ENCODE peak calls at places on chromosomes 12 and 14, in ten cellular contexts. One of them, this sample, is unnamed.

GRCh38 chr14:96364911-96365310 is 1.6 kb downstream of the GSKIP start:
- DNase-seq in astrocyte of the cerebellum: no peak
- DNase-seq in CD4-positive, alpha-beta T cell: no peak
- DNase-seq in progenitor cell of endocrine pancreas: no peak
- DNase-seq in endothelial cell: no peak
- DNase-seq in GM06990: no peak
- DNase-seq in colonic mucosa: no peak
- DNase-seq in uterus: no peak
- DNase-seq in AG09319: no peak
- DNase-seq in Calu3: no peak
- DNase-seq in this sample: no peak

GRCh38 chr12:2550470-2551090 is 244.2 kb upstream of the FKBP4 start:
- DNase-seq in astrocyte of the cerebellum: no peak
- DNase-seq in CD4-positive, alpha-beta T cell: no peak
- DNase-seq in progenitor cell of endocrine pancreas: no peak
- DNase-seq in endothelial cell: no peak
- DNase-seq in GM06990: no peak
- DNase-seq in colonic mucosa: no peak
- DNase-seq in uterus: no peak
- DNase-seq in AG09319: no peak
- DNase-seq in Calu3: no peak
- DNase-seq in this sample: no peak

GRCh38 chr12:132009336-132009859 is 59.7 kb downstream of the EP400 start:
- DNase-seq in astrocyte of the cerebellum: no peak
- DNase-seq in CD4-positive, alpha-beta T cell: no peak
- DNase-seq in progenitor cell of endocrine pancreas: no peak
- DNase-seq in endothelial cell: no peak
- DNase-seq in GM06990: no peak
- DNase-seq in colonic mucosa: no peak
- DNase-seq in uterus: no peak
- DNase-seq in AG09319: no peak
- DNase-seq in Calu3: no peak
- DNase-seq in this sample: no peak

GRCh38 chr12:14934511-14934910 is 3.8 kb downstream of the ERP27 start:
- DNase-seq in astrocyte of the cerebellum: no peak
- DNase-seq in CD4-positive, alpha-beta T cell: no peak
- DNase-seq in progenitor cell of endocrine pancreas: no peak
- DNase-seq in endothelial cell: no peak
- DNase-seq in GM06990: no peak
- DNase-seq in colonic mucosa: no peak
- DNase-seq in uterus: no peak
- DNase-seq in AG09319: no peak
- DNase-seq in Calu3: no peak
- DNase-seq in this sample: no peak

GRCh38 chr12:85821759-85822158 is 14.4 kb downstream of the RASSF9 start:
- DNase-seq in astrocyte of the cerebellum: no peak
- DNase-seq in CD4-positive, alpha-beta T cell: no peak
- DNase-seq in progenitor cell of endocrine pancreas: no peak
- DNase-seq in endothelial cell: no peak
- DNase-seq in GM06990: no peak
- DNase-seq in colonic mucosa: no peak
- DNase-seq in uterus: no peak
- DNase-seq in AG09319: no peak
- DNase-seq in Calu3: no peak
- DNase-seq in this sample: no peak

GRCh38 chr12:4615667-4616066 is 33.2 kb downstream of the AKAP3 start:
- DNase-seq in astrocyte of the cerebellum: no peak
- DNase-seq in CD4-positive, alpha-beta T cell: no peak
- DNase-seq in progenitor cell of endocrine pancreas: no peak
- DNase-seq in endothelial cell: no peak
- DNase-seq in GM06990: no peak
- DNase-seq in colonic mucosa: no peak
- DNase-seq in uterus: no peak
- DNase-seq in AG09319: no peak
- DNase-seq in Calu3: no peak
- DNase-seq in this sample: no peak

GRCh38 chr14:101781240-101782061 is 19.9 kb downstream of the PPP2R5C start:
- DNase-seq in astrocyte of the cerebellum: no peak
- DNase-seq in CD4-positive, alpha-beta T cell: peak; percentile 26
- DNase-seq in progenitor cell of endocrine pancreas: no peak
- DNase-seq in endothelial cell: peak; percentile 41
- DNase-seq in GM06990: no peak
- DNase-seq in colonic mucosa: no peak
- DNase-seq in uterus: no peak
- DNase-seq in AG09319: no peak
- DNase-seq in Calu3: peak; percentile 18
- DNase-seq in this sample: no peak

GRCh38 chr14:75981426-75981825 is 369 bp downstream of the TGFB3 start:
- DNase-seq in astrocyte of the cerebellum: no peak
- DNase-seq in CD4-positive, alpha-beta T cell: no peak
- DNase-seq in progenitor cell of endocrine pancreas: no peak
- DNase-seq in endothelial cell: no peak
- DNase-seq in GM06990: peak; percentile 68
- DNase-seq in colonic mucosa: no peak
- DNase-seq in uterus: peak; percentile 29
- DNase-seq in AG09319: no peak
- DNase-seq in Calu3: no peak
- DNase-seq in this sample: no peak

GRCh38 chr12:126156806-126157574 is 1091.8 kb downstream of the AACS start:
- DNase-seq in astrocyte of the cerebellum: no peak
- DNase-seq in CD4-positive, alpha-beta T cell: no peak
- DNase-seq in progenitor cell of endocrine pancreas: no peak
- DNase-seq in endothelial cell: no peak
- DNase-seq in GM06990: no peak
- DNase-seq in colonic mucosa: no peak
- DNase-seq in uterus: no peak
- DNase-seq in AG09319: no peak
- DNase-seq in Calu3: no peak
- DNase-seq in this sample: no peak

GRCh38 chr14:91536327-91536726 is 26.2 kb upstream of the PPP4R3A start:
- DNase-seq in astrocyte of the cerebellum: no peak
- DNase-seq in CD4-positive, alpha-beta T cell: no peak
- DNase-seq in progenitor cell of endocrine pancreas: no peak
- DNase-seq in endothelial cell: no peak
- DNase-seq in GM06990: no peak
- DNase-seq in colonic mucosa: no peak
- DNase-seq in uterus: no peak
- DNase-seq in AG09319: no peak
- DNase-seq in Calu3: no peak
- DNase-seq in this sample: no peak

GRCh38 chr12:120316798-120317257 is 10.8 kb downstream of the PLA2G1B start:
- DNase-seq in astrocyte of the cerebellum: no peak
- DNase-seq in CD4-positive, alpha-beta T cell: no peak
- DNase-seq in progenitor cell of endocrine pancreas: no peak
- DNase-seq in endothelial cell: no peak
- DNase-seq in GM06990: no peak
- DNase-seq in colonic mucosa: no peak
- DNase-seq in uterus: no peak
- DNase-seq in AG09319: no peak
- DNase-seq in Calu3: no peak
- DNase-seq in this sample: no peak

GRCh38 chr12:120317258-120318105 is 10.1 kb downstream of the PLA2G1B start:
- DNase-seq in astrocyte of the cerebellum: peak; percentile 98
- DNase-seq in CD4-positive, alpha-beta T cell: peak; percentile 100
- DNase-seq in progenitor cell of endocrine pancreas: peak; percentile 99
- DNase-seq in endothelial cell: peak; percentile 100
- DNase-seq in GM06990: peak; percentile 97
- DNase-seq in colonic mucosa: peak; percentile 100
- DNase-seq in uterus: peak; percentile 100
- DNase-seq in AG09319: peak; percentile 96
- DNase-seq in Calu3: peak; percentile 100
- DNase-seq in this sample: peak; percentile 100

GRCh38 chr12:120314220-120314619 is 12.1 kb downstream of the SIRT4 start:
- DNase-seq in astrocyte of the cerebellum: no peak
- DNase-seq in CD4-positive, alpha-beta T cell: no peak
- DNase-seq in progenitor cell of endocrine pancreas: no peak
- DNase-seq in endothelial cell: peak; percentile 22
- DNase-seq in GM06990: no peak
- DNase-seq in colonic mucosa: no peak
- DNase-seq in uterus: no peak
- DNase-seq in AG09319: no peak
- DNase-seq in Calu3: peak; percentile 23
- DNase-seq in this sample: no peak
- TF ChIP-seq CTCF in astrocyte of the cerebellum: no peak
- TF ChIP-seq CTCF in CD4-positive, alpha-beta T cell: no peak
- TF ChIP-seq CTCF in progenitor cell of endocrine pancreas: peak; percentile 25
- TF ChIP-seq CTCF in endothelial cell: peak; percentile 34
- TF ChIP-seq CTCF in GM06990: peak; percentile 49
- TF ChIP-seq CTCF in colonic mucosa: no peak
- TF ChIP-seq CTCF in uterus: no peak
- TF ChIP-seq CTCF in AG09319: peak; percentile 10
- TF ChIP-seq CTCF in Calu3: no peak
- TF ChIP-seq CTCF in this sample: peak; percentile 36

DNA sequence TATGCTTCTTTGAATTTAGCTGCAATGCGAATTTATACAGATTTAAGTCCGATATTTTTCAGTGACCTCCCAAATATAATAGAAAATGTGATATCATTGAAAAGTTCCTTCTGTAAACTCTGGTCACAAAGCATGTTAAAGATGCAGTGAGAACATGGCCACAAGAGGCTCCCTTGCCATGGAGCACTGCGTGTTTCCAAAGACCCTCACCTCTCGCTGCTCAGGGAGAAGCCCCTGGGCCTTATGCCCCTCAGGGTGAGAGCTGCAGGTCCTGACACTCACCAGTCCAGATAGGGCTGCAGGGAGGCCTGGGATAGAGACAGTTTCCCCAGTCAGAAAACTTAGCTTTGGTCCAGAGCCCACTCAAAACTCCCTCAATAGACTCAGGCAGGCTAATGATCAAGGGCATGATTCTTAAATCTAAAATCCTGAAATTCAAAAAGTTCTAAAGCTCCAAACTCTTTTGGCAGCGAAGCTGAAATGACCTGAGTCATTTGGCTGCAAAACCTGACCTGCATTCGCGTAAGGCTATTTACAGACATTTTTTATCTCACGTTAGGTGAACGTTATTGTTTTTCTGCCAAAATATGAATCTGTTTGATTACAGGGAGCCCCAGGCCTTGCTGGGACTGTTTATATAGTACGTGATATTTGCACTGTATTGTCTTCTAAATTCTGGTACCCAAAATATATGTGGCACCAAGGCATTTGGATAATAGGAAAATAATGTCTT is 67.8 kb downstream of the CAPZA3 start:
- DNase-seq in astrocyte of the cerebellum: no peak
- DNase-seq in CD4-positive, alpha-beta T cell: no peak
- DNase-seq in progenitor cell of endocrine pancreas: no peak
- DNase-seq in endothelial cell: no peak
- DNase-seq in GM06990: no peak
- DNase-seq in colonic mucosa: no peak
- DNase-seq in uterus: no peak
- DNase-seq in AG09319: no peak
- DNase-seq in Calu3: no peak
- DNase-seq in this sample: no peak
- TF ChIP-seq CTCF in astrocyte of the cerebellum: peak; percentile 15
- TF ChIP-seq CTCF in CD4-positive, alpha-beta T cell: no peak
- TF ChIP-seq CTCF in progenitor cell of endocrine pancreas: peak; percentile 63
- TF ChIP-seq CTCF in endothelial cell: no peak
- TF ChIP-seq CTCF in GM06990: no peak
- TF ChIP-seq CTCF in colonic mucosa: no peak
- TF ChIP-seq CTCF in uterus: no peak
- TF ChIP-seq CTCF in AG09319: no peak
- TF ChIP-seq CTCF in Calu3: no peak
- TF ChIP-seq CTCF in this sample: no peak

GRCh38 chr14:103141117-103141796 is 18.0 kb downstream of the TNFAIP2 start:
- DNase-seq in astrocyte of the cerebellum: no peak
- DNase-seq in CD4-positive, alpha-beta T cell: no peak
- DNase-seq in progenitor cell of endocrine pancreas: no peak
- DNase-seq in endothelial cell: peak; percentile 69
- DNase-seq in GM06990: no peak
- DNase-seq in colonic mucosa: peak; percentile 53
- DNase-seq in uterus: no peak
- DNase-seq in AG09319: no peak
- DNase-seq in Calu3: peak; percentile 66
- DNase-seq in this sample: no peak
- TF ChIP-seq CTCF in astrocyte of the cerebellum: peak; percentile 69
- TF ChIP-seq CTCF in CD4-positive, alpha-beta T cell: no peak
- TF ChIP-seq CTCF in progenitor cell of endocrine pancreas: peak; percentile 40
- TF ChIP-seq CTCF in endothelial cell: peak; percentile 66
- TF ChIP-seq CTCF in GM06990: peak; percentile 87
- TF ChIP-seq CTCF in colonic mucosa: peak; percentile 35
- TF ChIP-seq CTCF in uterus: peak; percentile 40
- TF ChIP-seq CTCF in AG09319: peak; percentile 74
- TF ChIP-seq CTCF in Calu3: peak; percentile 59
- TF ChIP-seq CTCF in this sample: peak; percentile 54

GRCh38 chr14:64773046-64773445 is 68.8 kb downstream of the PLEKHG3 start:
- DNase-seq in astrocyte of the cerebellum: no peak
- DNase-seq in CD4-positive, alpha-beta T cell: no peak
- DNase-seq in progenitor cell of endocrine pancreas: no peak
- DNase-seq in endothelial cell: no peak
- DNase-seq in GM06990: no peak
- DNase-seq in colonic mucosa: no peak
- DNase-seq in uterus: no peak
- DNase-seq in AG09319: no peak
- DNase-seq in Calu3: no peak
- DNase-seq in this sample: no peak

GRCh38 chr14:64770751-64771150 is 66.5 kb downstream of the PLEKHG3 start:
- DNase-seq in astrocyte of the cerebellum: no peak
- DNase-seq in CD4-positive, alpha-beta T cell: no peak
- DNase-seq in progenitor cell of endocrine pancreas: no peak
- DNase-seq in endothelial cell: no peak
- DNase-seq in GM06990: no peak
- DNase-seq in colonic mucosa: no peak
- DNase-seq in uterus: no peak
- DNase-seq in AG09319: no peak
- DNase-seq in Calu3: no peak
- DNase-seq in this sample: no peak

GRCh38 chr14:64771161-64771560 is 66.9 kb downstream of the PLEKHG3 start:
- DNase-seq in astrocyte of the cerebellum: no peak
- DNase-seq in CD4-positive, alpha-beta T cell: no peak
- DNase-seq in progenitor cell of endocrine pancreas: no peak
- DNase-seq in endothelial cell: no peak
- DNase-seq in GM06990: no peak
- DNase-seq in colonic mucosa: no peak
- DNase-seq in uterus: no peak
- DNase-seq in AG09319: no peak
- DNase-seq in Calu3: no peak
- DNase-seq in this sample: no peak

GRCh38 chr14:64773577-64773976 is 69.4 kb downstream of the PLEKHG3 start:
- DNase-seq in astrocyte of the cerebellum: no peak
- DNase-seq in CD4-positive, alpha-beta T cell: no peak
- DNase-seq in progenitor cell of endocrine pancreas: no peak
- DNase-seq in endothelial cell: no peak
- DNase-seq in GM06990: no peak
- DNase-seq in colonic mucosa: no peak
- DNase-seq in uterus: no peak
- DNase-seq in AG09319: no peak
- DNase-seq in Calu3: no peak
- DNase-seq in this sample: no peak

DNA sequence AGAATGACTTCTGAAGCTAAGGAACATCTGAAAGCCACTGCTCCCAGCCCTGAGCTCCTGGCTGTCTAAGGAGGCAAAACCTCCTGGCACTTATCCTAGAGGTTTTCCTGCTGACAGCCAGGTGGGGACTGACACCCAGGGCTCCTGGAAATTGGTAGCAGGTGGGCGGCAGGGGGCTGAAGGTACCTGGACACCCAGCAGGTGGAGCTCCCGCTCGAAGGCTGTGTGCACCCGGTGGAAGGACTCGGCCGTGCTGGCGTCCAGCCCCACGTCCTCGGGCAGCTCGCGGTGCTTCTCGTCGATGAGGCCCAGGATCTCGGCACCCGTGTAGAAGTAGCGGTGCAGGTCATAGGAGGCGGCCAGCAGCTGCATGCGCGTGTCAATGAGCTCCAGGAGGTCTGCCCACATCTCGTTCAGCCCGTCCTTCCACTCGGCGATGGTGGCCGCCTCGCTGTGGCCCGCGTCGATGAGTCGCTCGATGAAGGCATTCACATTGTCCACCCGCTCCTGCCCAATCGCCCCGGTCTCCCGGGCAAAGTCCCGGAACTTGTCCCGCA is 68.2 kb downstream of the PLEKHG3 start:
- DNase-seq in astrocyte of the cerebellum: no peak
- DNase-seq in CD4-positive, alpha-beta T cell: no peak
- DNase-seq in progenitor cell of endocrine pancreas: no peak
- DNase-seq in endothelial cell: no peak
- DNase-seq in GM06990: no peak
- DNase-seq in colonic mucosa: no peak
- DNase-seq in uterus: no peak
- DNase-seq in AG09319: no peak
- DNase-seq in Calu3: no peak
- DNase-seq in this sample: no peak
- TF ChIP-seq CTCF in astrocyte of the cerebellum: no peak
- TF ChIP-seq CTCF in CD4-positive, alpha-beta T cell: no peak
- TF ChIP-seq CTCF in progenitor cell of endocrine pancreas: no peak
- TF ChIP-seq CTCF in endothelial cell: no peak
- TF ChIP-seq CTCF in GM06990: no peak
- TF ChIP-seq CTCF in colonic mucosa: no peak
- TF ChIP-seq CTCF in uterus: no peak
- TF ChIP-seq CTCF in AG09319: no peak
- TF ChIP-seq CTCF in Calu3: no peak
- TF ChIP-seq CTCF in this sample: no peak

This sample was measured in neural crest cell.